ENCODE peak calls at places on chromosomes 4 and X, in four cellular contexts. T is activated T-helper 1 cell treated with anti-CD3 and anti-CD28 coated beads, Interleukin-2, amount 50 U/mL, for 16 hours; I is astrocyte; G is H9. H is an unnamed sample.

GRCh38 chr4:119011607-119011988 is 122.9 kb downstream of the SYNPO2 start:
- DNase-seq in T (no peak), I (no peak), G (no peak), H (no peak)

GRCh38 chrX:103254171-103254824 is 657 bp downstream of the TCEAL8 start:
- DNase-seq in T (no peak), I (peak), G (peak), H (peak)

GRCh38 chr4:144615182-144615581 is 30.8 kb upstream of the HHIP start:
- DNase-seq in T (no peak), I (peak), G (no peak), H (no peak)

GRCh38 chr4:74059161-74059829 is 20.8 kb upstream of the CXCL3 start:
- DNase-seq in T (no peak), I (no peak), G (no peak), H (no peak)

GRCh38 chr4:92969650-92970370 is 666.0 kb downstream of the GRID2 start:
- DNase-seq in T (no peak), I (peak), G (no peak), H (no peak)

GRCh38 chr4:23876418-23877089 is 13.3 kb downstream of the PPARGC1A start:
- DNase-seq in T (no peak), I (no peak), G (no peak), H (no peak)

GRCh38 chrX:44913656-44914531 is 40.9 kb downstream of the KDM6A start:
- DNase-seq in T (no peak), I (no peak), G (no peak), H (no peak)

GRCh38 chr4:73593631-73594241 is 26.5 kb downstream of the RASSF6 start:
- DNase-seq in T (no peak), I (no peak), G (no peak), H (no peak)

GRCh38 chr4:142846729-142847606 is 867 bp upstream of the INPP4B start:
- DNase-seq in T (peak), I (no peak), G (peak), H (peak)

GRCh38 chrX:40333344-40333743 is 235.6 kb upstream of the BCOR start:
- DNase-seq in T (no peak), I (no peak), G (no peak), H (no peak)

GRCh38 chrX:479273-479981 is 92.7 kb upstream of the PPP2R3B start:
- DNase-seq in T (no peak), I (no peak), G (no peak), H (no peak)

GRCh38 chrX:57933321-57933720 is 23.1 kb upstream of the ZXDA start:
- DNase-seq in T (no peak), I (no peak), G (no peak), H (no peak)

GRCh38 chr4:133320576-133321170 is 171.6 kb downstream of the PCDH10 start:
- DNase-seq in T (no peak), I (peak), G (peak), H (peak)

GRCh38 chr4:150219841-150220240 is 141.6 kb downstream of the DCLK2 start:
- DNase-seq in T (no peak), I (peak), G (no peak), H (no peak)

GRCh38 chrX:10070714-10071436 is 85.9 kb upstream of the CLCN4 start:
- DNase-seq in T (no peak), I (no peak), G (no peak), H (no peak)

GRCh38 chr4:141636771-141637460 is 533 bp downstream of the IL15 start:
- DNase-seq in T (no peak), I (peak), G (peak), H (peak)

GRCh38 chr4:52368895-52369294 is 290.2 kb downstream of the USP46 start:
- DNase-seq in T (no peak), I (no peak), G (no peak), H (peak)

GRCh38 chrX:14027511-14028019 is 2.1 kb downstream of the GEMIN8 start:
- DNase-seq in T (no peak), I (peak), G (no peak), H (no peak)

GRCh38 chr4:140047017-140047640 is 106.9 kb downstream of the MAML3 start:
- DNase-seq in T (no peak), I (no peak), G (peak), H (no peak)

GRCh38 chr4:113575391-113575790 is 186.1 kb downstream of the CAMK2D start:
- DNase-seq in T (no peak), I (peak), G (no peak), H (no peak)

GRCh38 chrX:132821974-132822633 is 136.3 kb downstream of the HS6ST2 start:
- DNase-seq in T (no peak), I (no peak), G (no peak), H (no peak)

GRCh38 chrX:70481871-70482270 is 37.2 kb downstream of the DLG3 start:
- DNase-seq in T (no peak), I (no peak), G (no peak), H (no peak)

GRCh38 chr4:140748171-140748570 is 8.0 kb downstream of the TBC1D9 start:
- DNase-seq in T (no peak), I (no peak), G (no peak), H (no peak)

GRCh38 chr4:80142396-80143304 is 54.7 kb upstream of the PRDM8 start:
- DNase-seq in T (no peak), I (peak), G (no peak), H (no peak)

GRCh38 chr4:119490335-119490734 is 138.3 kb downstream of the PDE5A start:
- DNase-seq in T (no peak), I (no peak), G (peak), H (no peak)

GRCh38 chr4:699816-700580 is 5.6 kb upstream of the PCGF3 start:
- DNase-seq in T (no peak), I (no peak), G (no peak), H (no peak)